ENCODE peak calls at places on chromosomes 11 and 22, in six cellular contexts. One of them, this sample, is unnamed. For H3K4me1, the result is how much of the 10 kb centered on the place peaks cover.

GRCh38 chr11:28679795-28680194 is 571.6 kb downstream of the METTL15 start:
- DNase-seq in heart right ventricle: no peak
- DNase-seq in psoas muscle: no peak
- DNase-seq in HepG2: no peak
- DNase-seq in transverse colon: no peak
- DNase-seq in heart left ventricle: no peak
- DNase-seq in this sample: no peak

GRCh38 chr22:32327066-32327465 is 30.6 kb upstream of the RFPL3 start:
- DNase-seq in heart right ventricle: no peak
- DNase-seq in psoas muscle: no peak
- DNase-seq in HepG2: no peak
- DNase-seq in transverse colon: no peak
- DNase-seq in heart left ventricle: no peak
- DNase-seq in this sample: no peak

GRCh38 chr11:69494851-69495250 is 13.4 kb downstream of the LINC01488 start:
- DNase-seq in heart right ventricle: no peak
- DNase-seq in psoas muscle: no peak
- DNase-seq in HepG2: no peak
- DNase-seq in transverse colon: no peak
- DNase-seq in heart left ventricle: peak
- DNase-seq in this sample: no peak

GRCh38 chr22:44259366-44260215 is 53.2 kb downstream of the SHISAL1 start:
- DNase-seq in heart right ventricle: no peak
- DNase-seq in psoas muscle: peak
- DNase-seq in HepG2: no peak
- DNase-seq in transverse colon: no peak
- DNase-seq in heart left ventricle: no peak
- DNase-seq in this sample: no peak

GRCh38 chr22:17918840-17919239 is 105.5 kb downstream of the MICAL3 start:
- DNase-seq in heart right ventricle: no peak
- DNase-seq in psoas muscle: no peak
- DNase-seq in HepG2: no peak
- DNase-seq in transverse colon: no peak
- DNase-seq in heart left ventricle: no peak
- DNase-seq in this sample: no peak

GRCh38 chr11:1260023-1260501 is 37.2 kb downstream of the MUC5B start:
- DNase-seq in heart right ventricle: no peak
- DNase-seq in psoas muscle: peak
- DNase-seq in HepG2: peak
- DNase-seq in transverse colon: peak
- DNase-seq in heart left ventricle: no peak
- DNase-seq in this sample: no peak

GRCh38 chr11:4641501-4641900 is 2.3 kb upstream of the OR51E1 start:
- DNase-seq in heart right ventricle: no peak
- DNase-seq in psoas muscle: no peak
- DNase-seq in HepG2: no peak
- DNase-seq in transverse colon: no peak
- DNase-seq in heart left ventricle: no peak
- DNase-seq in this sample: no peak

GRCh38 chr11:69636512-69636866 is 4.5 kb upstream of the CCND1 start:
- DNase-seq in heart right ventricle: peak
- DNase-seq in psoas muscle: peak
- DNase-seq in HepG2: no peak
- DNase-seq in transverse colon: peak
- DNase-seq in heart left ventricle: peak
- DNase-seq in this sample: peak

GRCh38 chr11:113904379-113905101 is at the start of gene HTR3B:
- DNase-seq in heart right ventricle: no peak
- DNase-seq in psoas muscle: no peak
- DNase-seq in HepG2: no peak
- DNase-seq in transverse colon: no peak
- DNase-seq in heart left ventricle: no peak
- DNase-seq in this sample: no peak

GRCh38 chr22:25874327-25874726 is 132.3 kb downstream of the MYO18B start:
- DNase-seq in heart right ventricle: no peak
- DNase-seq in psoas muscle: no peak
- DNase-seq in HepG2: no peak
- DNase-seq in transverse colon: no peak
- DNase-seq in heart left ventricle: no peak
- DNase-seq in this sample: no peak

GRCh38 chr22:33666661-33667619 is 253.3 kb downstream of the LARGE1 start:
- DNase-seq in heart right ventricle: peak
- DNase-seq in psoas muscle: no peak
- DNase-seq in HepG2: no peak
- DNase-seq in transverse colon: peak
- DNase-seq in heart left ventricle: no peak
- DNase-seq in this sample: no peak

GRCh38 chr22:35394810-35395563 is 5.0 kb upstream of the MCM5 start:
- DNase-seq in heart right ventricle: no peak
- DNase-seq in psoas muscle: no peak
- DNase-seq in HepG2: no peak
- DNase-seq in transverse colon: no peak
- DNase-seq in heart left ventricle: no peak
- DNase-seq in this sample: no peak

GRCh38 chr22:22479999-22480532 is 28.5 kb downstream of the ZNF280B start:
- DNase-seq in heart right ventricle: no peak
- DNase-seq in psoas muscle: no peak
- DNase-seq in HepG2: no peak
- DNase-seq in transverse colon: no peak
- DNase-seq in heart left ventricle: no peak
- DNase-seq in this sample: no peak

GRCh38 chr22:38479096-38479840 is 11.4 kb downstream of the KDELR3 start:
- DNase-seq in heart right ventricle: no peak
- DNase-seq in psoas muscle: no peak
- DNase-seq in HepG2: no peak
- DNase-seq in transverse colon: no peak
- DNase-seq in heart left ventricle: no peak
- DNase-seq in this sample: no peak

DNA sequence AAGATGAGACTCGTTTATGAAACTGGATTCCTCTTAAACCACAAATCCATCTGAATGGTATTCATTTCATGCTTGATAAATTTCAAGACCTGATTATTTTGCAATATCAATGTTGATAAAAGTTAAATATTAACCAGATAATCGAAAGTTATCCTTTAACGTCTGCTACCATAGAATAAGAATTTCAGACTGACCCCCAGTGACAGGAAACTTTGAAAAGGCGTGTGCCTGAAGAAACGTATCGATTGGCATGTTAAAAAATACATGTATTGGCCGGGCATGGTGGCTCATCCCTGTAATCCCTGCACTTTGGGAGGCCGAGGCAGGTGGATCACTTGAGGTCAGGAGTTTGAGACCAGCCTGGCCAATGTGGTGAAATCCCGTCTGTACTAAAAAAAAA is 13.9 kb downstream of the SCGB1A1 start:
- DNase-seq in heart right ventricle: no peak
- DNase-seq in psoas muscle: no peak
- DNase-seq in HepG2: peak
- DNase-seq in transverse colon: no peak
- DNase-seq in heart left ventricle: no peak
- DNase-seq in this sample: no peak
- H3K4me3 ChIP-seq in heart right ventricle: no peak
- H3K4me3 ChIP-seq in psoas muscle: no peak
- H3K4me3 ChIP-seq in HepG2: peak
- H3K4me3 ChIP-seq in transverse colon: no peak
- H3K4me3 ChIP-seq in heart left ventricle: no peak
- H3K4me3 ChIP-seq in this sample: no peak

GRCh38 chr22:43160497-43161126 is 9.3 kb downstream of the TSPO start:
- DNase-seq in heart right ventricle: no peak
- DNase-seq in psoas muscle: no peak
- DNase-seq in HepG2: no peak
- DNase-seq in transverse colon: no peak
- DNase-seq in heart left ventricle: no peak
- DNase-seq in this sample: no peak

GRCh38 chr22:43157874-43158546 is 6.7 kb downstream of the TSPO start:
- DNase-seq in heart right ventricle: no peak
- DNase-seq in psoas muscle: no peak
- DNase-seq in HepG2: no peak
- DNase-seq in transverse colon: no peak
- DNase-seq in heart left ventricle: no peak
- DNase-seq in this sample: no peak

GRCh38 chr22:43162412-43163150 is 11.2 kb downstream of the TSPO start:
- DNase-seq in heart right ventricle: no peak
- DNase-seq in psoas muscle: no peak
- DNase-seq in HepG2: no peak
- DNase-seq in transverse colon: no peak
- DNase-seq in heart left ventricle: no peak
- DNase-seq in this sample: no peak

GRCh38 chr22:43158778-43159483 is 7.6 kb downstream of the TSPO start:
- DNase-seq in heart right ventricle: no peak
- DNase-seq in psoas muscle: peak
- DNase-seq in HepG2: no peak
- DNase-seq in transverse colon: peak
- DNase-seq in heart left ventricle: no peak
- DNase-seq in this sample: no peak

DNA sequence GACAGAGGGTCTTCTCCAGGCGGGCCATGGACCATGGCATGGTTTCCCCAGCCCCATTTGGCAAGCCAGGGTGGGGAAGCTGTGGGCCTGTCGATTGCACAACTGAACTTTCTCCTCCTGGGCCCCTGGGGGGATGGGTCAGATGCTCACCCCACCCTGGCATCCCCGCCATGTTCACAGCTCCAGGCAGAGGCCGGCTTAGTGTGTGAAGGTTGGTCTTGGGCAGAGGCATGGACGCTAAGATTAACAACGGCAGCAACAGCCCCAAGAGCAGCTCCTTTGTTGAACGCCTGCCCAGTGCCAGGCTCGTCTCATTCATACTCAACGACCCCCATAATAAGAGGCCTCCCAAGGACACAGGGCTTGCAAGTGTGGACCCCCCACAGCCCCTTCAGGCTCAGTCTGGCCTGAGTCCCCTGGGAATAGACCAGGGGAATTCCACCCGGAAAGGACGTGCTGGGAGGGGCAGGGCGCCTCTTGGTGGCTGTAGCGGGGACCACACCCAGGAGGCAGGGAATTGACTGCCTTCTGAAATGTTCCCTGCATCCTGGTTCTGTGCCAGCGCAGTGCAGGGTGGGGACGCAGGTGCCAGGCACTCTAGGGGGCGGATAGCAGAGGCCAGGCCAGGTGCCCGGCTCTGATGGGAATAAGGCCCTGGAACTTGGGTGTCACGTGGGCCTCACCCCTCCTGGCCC is 8.3 kb downstream of the TSPO start:
- DNase-seq in heart right ventricle: no peak
- DNase-seq in psoas muscle: peak
- DNase-seq in HepG2: no peak
- DNase-seq in transverse colon: peak
- DNase-seq in heart left ventricle: no peak
- DNase-seq in this sample: no peak
- TF ChIP-seq CTCF in heart right ventricle: no peak
- TF ChIP-seq CTCF in psoas muscle: no peak
- TF ChIP-seq CTCF in HepG2: peak
- TF ChIP-seq CTCF in transverse colon: peak
- TF ChIP-seq CTCF in heart left ventricle: peak
- TF ChIP-seq CTCF in this sample: peak

DNA sequence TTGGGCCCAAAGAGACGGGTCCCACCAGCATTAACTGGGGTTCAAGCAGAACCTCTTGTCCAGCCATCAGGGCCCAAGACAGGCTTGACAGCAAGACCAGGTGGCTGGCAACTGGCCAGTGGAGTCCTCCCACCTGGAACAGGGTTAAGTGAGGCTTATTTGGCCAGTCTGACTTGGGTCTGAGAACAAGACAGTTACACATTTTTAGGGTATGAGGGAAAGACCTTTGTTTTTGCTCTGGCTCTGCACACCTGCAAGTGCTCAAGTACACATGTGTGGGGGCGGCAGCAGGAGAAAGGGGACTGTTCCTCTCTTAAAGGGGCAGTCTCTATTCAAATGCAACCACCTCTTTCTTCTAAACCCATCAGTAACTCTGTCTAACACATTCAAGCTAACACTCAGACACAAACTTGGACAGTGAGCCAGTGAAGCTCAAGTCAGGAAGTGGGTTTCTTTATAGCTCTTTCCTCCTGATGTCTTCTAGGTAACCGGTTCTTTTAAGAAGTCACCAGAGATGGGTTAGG is 116.2 kb downstream of the ETS1 start:
- DNase-seq in heart right ventricle: no peak
- DNase-seq in psoas muscle: no peak
- DNase-seq in HepG2: no peak
- DNase-seq in transverse colon: peak
- DNase-seq in heart left ventricle: no peak
- DNase-seq in this sample: no peak
- H3K4me1 ChIP-seq in heart right ventricle: half or more
- H3K4me1 ChIP-seq in psoas muscle: under half
- H3K4me1 ChIP-seq in HepG2: under half
- H3K4me1 ChIP-seq in transverse colon: under half
- H3K4me1 ChIP-seq in heart left ventricle: half or more
- H3K4me1 ChIP-seq in this sample: under half

GRCh38 chr11:125263268-125263790 is 98.8 kb downstream of the PKNOX2 start:
- DNase-seq in heart right ventricle: peak
- DNase-seq in psoas muscle: peak
- DNase-seq in HepG2: peak
- DNase-seq in transverse colon: peak
- DNase-seq in heart left ventricle: peak
- DNase-seq in this sample: peak
- H3K4me3 ChIP-seq in heart right ventricle: peak
- H3K4me3 ChIP-seq in psoas muscle: peak
- H3K4me3 ChIP-seq in HepG2: peak
- H3K4me3 ChIP-seq in transverse colon: no peak
- H3K4me3 ChIP-seq in heart left ventricle: peak
- H3K4me3 ChIP-seq in this sample: no peak

GRCh38 chr11:63670738-63671321 is 346 bp downstream of the ATL3 start:
- DNase-seq in heart right ventricle: peak
- DNase-seq in psoas muscle: peak
- DNase-seq in HepG2: no peak
- DNase-seq in transverse colon: peak
- DNase-seq in heart left ventricle: peak
- DNase-seq in this sample: peak
- TF ChIP-seq CTCF in heart right ventricle: peak
- TF ChIP-seq CTCF in psoas muscle: peak
- TF ChIP-seq CTCF in HepG2: no peak
- TF ChIP-seq CTCF in transverse colon: peak
- TF ChIP-seq CTCF in heart left ventricle: peak
- TF ChIP-seq CTCF in this sample: peak

GRCh38 chr11:8834379-8834778 is 76.6 kb upstream of the AKIP1 start:
- DNase-seq in heart right ventricle: no peak
- DNase-seq in psoas muscle: no peak
- DNase-seq in HepG2: no peak
- DNase-seq in transverse colon: no peak
- DNase-seq in heart left ventricle: no peak
- DNase-seq in this sample: peak

GRCh38 chr11:8830641-8831040 is 80.3 kb upstream of the AKIP1 start:
- DNase-seq in heart right ventricle: no peak
- DNase-seq in psoas muscle: no peak
- DNase-seq in HepG2: no peak
- DNase-seq in transverse colon: no peak
- DNase-seq in heart left ventricle: no peak
- DNase-seq in this sample: no peak

GRCh38 chr11:8833568-8834275 is 77.3 kb upstream of the AKIP1 start:
- DNase-seq in heart right ventricle: no peak
- DNase-seq in psoas muscle: no peak
- DNase-seq in HepG2: no peak
- DNase-seq in transverse colon: no peak
- DNase-seq in heart left ventricle: no peak
- DNase-seq in this sample: no peak

GRCh38 chr11:8831861-8832260 is 79.1 kb upstream of the AKIP1 start:
- DNase-seq in heart right ventricle: no peak
- DNase-seq in psoas muscle: no peak
- DNase-seq in HepG2: no peak
- DNase-seq in transverse colon: no peak
- DNase-seq in heart left ventricle: no peak
- DNase-seq in this sample: no peak

GRCh38 chr11:8832571-8833260 is 78.3 kb upstream of the AKIP1 start:
- DNase-seq in heart right ventricle: no peak
- DNase-seq in psoas muscle: no peak
- DNase-seq in HepG2: no peak
- DNase-seq in transverse colon: no peak
- DNase-seq in heart left ventricle: no peak
- DNase-seq in this sample: no peak
- H3K4me1 ChIP-seq in heart right ventricle: under half
- H3K4me1 ChIP-seq in psoas muscle: under half
- H3K4me1 ChIP-seq in HepG2: under half
- H3K4me1 ChIP-seq in transverse colon: under half
- H3K4me1 ChIP-seq in heart left ventricle: under half
- H3K4me1 ChIP-seq in this sample: under half